ENCODE peak calls at places on chromosomes 3 and 15, in ten cellular contexts. One of them, this sample, is unnamed.

GRCh38 chr3:111846717-111847116 is 12.3 kb upstream of the PHLDB2 start:
- DNase-seq in ecto neural progenitor cell: no peak
- DNase-seq in activated B cell treated with CpG ODN at 0.5 μM for 24 hours: no peak
- DNase-seq in GDM1: no peak
- DNase-seq in IMR-90: peak
- DNase-seq in NCI-H1417: no peak
- DNase-seq in stimulated activated CD4-positive, alpha-beta T cell treated with anti-CD3 and anti-CD28 coated beads, TNF-alpha, amount 100 ng/mL, for 4 hours: no peak
- DNase-seq in CD4-positive, CD25-positive, alpha-beta regulatory T cell: no peak
- DNase-seq in tibial artery: no peak
- DNase-seq in K562: no peak
- DNase-seq in this sample: no peak

GRCh38 chr3:156606729-156607128 is 51.8 kb upstream of the SSR3 start:
- DNase-seq in ecto neural progenitor cell: no peak
- DNase-seq in activated B cell treated with CpG ODN at 0.5 μM for 24 hours: no peak
- DNase-seq in GDM1: no peak
- DNase-seq in IMR-90: no peak
- DNase-seq in NCI-H1417: no peak
- DNase-seq in stimulated activated CD4-positive, alpha-beta T cell treated with anti-CD3 and anti-CD28 coated beads, TNF-alpha, amount 100 ng/mL, for 4 hours: no peak
- DNase-seq in CD4-positive, CD25-positive, alpha-beta regulatory T cell: no peak
- DNase-seq in tibial artery: no peak
- DNase-seq in K562: no peak
- DNase-seq in this sample: no peak

GRCh38 chr15:52960283-52960682 is 170.1 kb upstream of the ONECUT1 start:
- DNase-seq in ecto neural progenitor cell: no peak
- DNase-seq in activated B cell treated with CpG ODN at 0.5 μM for 24 hours: no peak
- DNase-seq in GDM1: no peak
- DNase-seq in IMR-90: no peak
- DNase-seq in NCI-H1417: peak
- DNase-seq in stimulated activated CD4-positive, alpha-beta T cell treated with anti-CD3 and anti-CD28 coated beads, TNF-alpha, amount 100 ng/mL, for 4 hours: no peak
- DNase-seq in CD4-positive, CD25-positive, alpha-beta regulatory T cell: no peak
- DNase-seq in tibial artery: no peak
- DNase-seq in K562: no peak
- DNase-seq in this sample: no peak

GRCh38 chr3:150547045-150547753 is 612 bp downstream of the EIF2A start:
- DNase-seq in ecto neural progenitor cell: no peak
- DNase-seq in activated B cell treated with CpG ODN at 0.5 μM for 24 hours: no peak
- DNase-seq in GDM1: no peak
- DNase-seq in IMR-90: peak
- DNase-seq in NCI-H1417: no peak
- DNase-seq in stimulated activated CD4-positive, alpha-beta T cell treated with anti-CD3 and anti-CD28 coated beads, TNF-alpha, amount 100 ng/mL, for 4 hours: no peak
- DNase-seq in CD4-positive, CD25-positive, alpha-beta regulatory T cell: no peak
- DNase-seq in tibial artery: no peak
- DNase-seq in K562: no peak
- DNase-seq in this sample: no peak

GRCh38 chr3:195032955-195033354 is 238.0 kb downstream of the XXYLT1 start:
- DNase-seq in ecto neural progenitor cell: no peak
- DNase-seq in activated B cell treated with CpG ODN at 0.5 μM for 24 hours: no peak
- DNase-seq in GDM1: no peak
- DNase-seq in IMR-90: no peak
- DNase-seq in NCI-H1417: no peak
- DNase-seq in stimulated activated CD4-positive, alpha-beta T cell treated with anti-CD3 and anti-CD28 coated beads, TNF-alpha, amount 100 ng/mL, for 4 hours: no peak
- DNase-seq in CD4-positive, CD25-positive, alpha-beta regulatory T cell: no peak
- DNase-seq in tibial artery: no peak
- DNase-seq in K562: no peak
- DNase-seq in this sample: no peak

GRCh38 chr3:50205719-50206276 is 727 bp downstream of the SLC38A3 start:
- DNase-seq in ecto neural progenitor cell: peak
- DNase-seq in activated B cell treated with CpG ODN at 0.5 μM for 24 hours: peak
- DNase-seq in GDM1: no peak
- DNase-seq in IMR-90: no peak
- DNase-seq in NCI-H1417: peak
- DNase-seq in stimulated activated CD4-positive, alpha-beta T cell treated with anti-CD3 and anti-CD28 coated beads, TNF-alpha, amount 100 ng/mL, for 4 hours: no peak
- DNase-seq in CD4-positive, CD25-positive, alpha-beta regulatory T cell: no peak
- DNase-seq in tibial artery: no peak
- DNase-seq in K562: peak
- DNase-seq in this sample: peak

GRCh38 chr3:33681667-33682066 is 36.4 kb downstream of the CLASP2 start:
- DNase-seq in ecto neural progenitor cell: no peak
- DNase-seq in activated B cell treated with CpG ODN at 0.5 μM for 24 hours: no peak
- DNase-seq in GDM1: no peak
- DNase-seq in IMR-90: no peak
- DNase-seq in NCI-H1417: no peak
- DNase-seq in stimulated activated CD4-positive, alpha-beta T cell treated with anti-CD3 and anti-CD28 coated beads, TNF-alpha, amount 100 ng/mL, for 4 hours: no peak
- DNase-seq in CD4-positive, CD25-positive, alpha-beta regulatory T cell: no peak
- DNase-seq in tibial artery: no peak
- DNase-seq in K562: no peak
- DNase-seq in this sample: no peak

GRCh38 chr3:195066441-195066841 is 204.5 kb downstream of the XXYLT1 start:
- DNase-seq in ecto neural progenitor cell: no peak
- DNase-seq in activated B cell treated with CpG ODN at 0.5 μM for 24 hours: no peak
- DNase-seq in GDM1: no peak
- DNase-seq in IMR-90: no peak
- DNase-seq in NCI-H1417: no peak
- DNase-seq in stimulated activated CD4-positive, alpha-beta T cell treated with anti-CD3 and anti-CD28 coated beads, TNF-alpha, amount 100 ng/mL, for 4 hours: no peak
- DNase-seq in CD4-positive, CD25-positive, alpha-beta regulatory T cell: no peak
- DNase-seq in tibial artery: no peak
- DNase-seq in K562: no peak
- DNase-seq in this sample: no peak

GRCh38 chr15:55791576-55792400 is 48.8 kb upstream of the PRTG start:
- DNase-seq in ecto neural progenitor cell: no peak
- DNase-seq in activated B cell treated with CpG ODN at 0.5 μM for 24 hours: no peak
- DNase-seq in GDM1: no peak
- DNase-seq in IMR-90: peak
- DNase-seq in NCI-H1417: peak
- DNase-seq in stimulated activated CD4-positive, alpha-beta T cell treated with anti-CD3 and anti-CD28 coated beads, TNF-alpha, amount 100 ng/mL, for 4 hours: no peak
- DNase-seq in CD4-positive, CD25-positive, alpha-beta regulatory T cell: no peak
- DNase-seq in tibial artery: no peak
- DNase-seq in K562: no peak
- DNase-seq in this sample: no peak

GRCh38 chr3:108329087-108329486 is 32.7 kb downstream of the HHLA2 start:
- DNase-seq in ecto neural progenitor cell: no peak
- DNase-seq in activated B cell treated with CpG ODN at 0.5 μM for 24 hours: no peak
- DNase-seq in GDM1: no peak
- DNase-seq in IMR-90: no peak
- DNase-seq in NCI-H1417: no peak
- DNase-seq in stimulated activated CD4-positive, alpha-beta T cell treated with anti-CD3 and anti-CD28 coated beads, TNF-alpha, amount 100 ng/mL, for 4 hours: no peak
- DNase-seq in CD4-positive, CD25-positive, alpha-beta regulatory T cell: no peak
- DNase-seq in tibial artery: no peak
- DNase-seq in K562: no peak
- DNase-seq in this sample: no peak

GRCh38 chr3:100042144-100042543 is 72.2 kb downstream of the FILIP1L start:
- DNase-seq in ecto neural progenitor cell: no peak
- DNase-seq in activated B cell treated with CpG ODN at 0.5 μM for 24 hours: no peak
- DNase-seq in GDM1: no peak
- DNase-seq in IMR-90: peak
- DNase-seq in NCI-H1417: no peak
- DNase-seq in stimulated activated CD4-positive, alpha-beta T cell treated with anti-CD3 and anti-CD28 coated beads, TNF-alpha, amount 100 ng/mL, for 4 hours: no peak
- DNase-seq in CD4-positive, CD25-positive, alpha-beta regulatory T cell: no peak
- DNase-seq in tibial artery: no peak
- DNase-seq in K562: no peak
- DNase-seq in this sample: no peak

GRCh38 chr3:170599083-170599482 is 13.2 kb upstream of the SLC7A14 start:
- DNase-seq in ecto neural progenitor cell: no peak
- DNase-seq in activated B cell treated with CpG ODN at 0.5 μM for 24 hours: no peak
- DNase-seq in GDM1: no peak
- DNase-seq in IMR-90: no peak
- DNase-seq in NCI-H1417: no peak
- DNase-seq in stimulated activated CD4-positive, alpha-beta T cell treated with anti-CD3 and anti-CD28 coated beads, TNF-alpha, amount 100 ng/mL, for 4 hours: no peak
- DNase-seq in CD4-positive, CD25-positive, alpha-beta regulatory T cell: no peak
- DNase-seq in tibial artery: no peak
- DNase-seq in K562: no peak
- DNase-seq in this sample: no peak

GRCh38 chr3:71629289-71630252 is 46.0 kb upstream of the FOXP1 start:
- DNase-seq in ecto neural progenitor cell: no peak
- DNase-seq in activated B cell treated with CpG ODN at 0.5 μM for 24 hours: no peak
- DNase-seq in GDM1: no peak
- DNase-seq in IMR-90: peak
- DNase-seq in NCI-H1417: no peak
- DNase-seq in stimulated activated CD4-positive, alpha-beta T cell treated with anti-CD3 and anti-CD28 coated beads, TNF-alpha, amount 100 ng/mL, for 4 hours: no peak
- DNase-seq in CD4-positive, CD25-positive, alpha-beta regulatory T cell: no peak
- DNase-seq in tibial artery: peak
- DNase-seq in K562: no peak
- DNase-seq in this sample: no peak

GRCh38 chr3:117892991-117893390 is 1141.7 kb downstream of the IGSF11 start:
- DNase-seq in ecto neural progenitor cell: no peak
- DNase-seq in activated B cell treated with CpG ODN at 0.5 μM for 24 hours: no peak
- DNase-seq in GDM1: no peak
- DNase-seq in IMR-90: no peak
- DNase-seq in NCI-H1417: no peak
- DNase-seq in stimulated activated CD4-positive, alpha-beta T cell treated with anti-CD3 and anti-CD28 coated beads, TNF-alpha, amount 100 ng/mL, for 4 hours: no peak
- DNase-seq in CD4-positive, CD25-positive, alpha-beta regulatory T cell: no peak
- DNase-seq in tibial artery: no peak
- DNase-seq in K562: no peak
- DNase-seq in this sample: no peak

GRCh38 chr15:48393650-48394049 is 62.4 kb downstream of the DUT start:
- DNase-seq in ecto neural progenitor cell: no peak
- DNase-seq in activated B cell treated with CpG ODN at 0.5 μM for 24 hours: no peak
- DNase-seq in GDM1: no peak
- DNase-seq in IMR-90: peak
- DNase-seq in NCI-H1417: no peak
- DNase-seq in stimulated activated CD4-positive, alpha-beta T cell treated with anti-CD3 and anti-CD28 coated beads, TNF-alpha, amount 100 ng/mL, for 4 hours: no peak
- DNase-seq in CD4-positive, CD25-positive, alpha-beta regulatory T cell: no peak
- DNase-seq in tibial artery: peak
- DNase-seq in K562: no peak
- DNase-seq in this sample: no peak

GRCh38 chr15:83066034-83066760 is 855 bp downstream of the BTBD1 start:
- DNase-seq in ecto neural progenitor cell: no peak
- DNase-seq in activated B cell treated with CpG ODN at 0.5 μM for 24 hours: no peak
- DNase-seq in GDM1: no peak
- DNase-seq in IMR-90: no peak
- DNase-seq in NCI-H1417: no peak
- DNase-seq in stimulated activated CD4-positive, alpha-beta T cell treated with anti-CD3 and anti-CD28 coated beads, TNF-alpha, amount 100 ng/mL, for 4 hours: no peak
- DNase-seq in CD4-positive, CD25-positive, alpha-beta regulatory T cell: no peak
- DNase-seq in tibial artery: no peak
- DNase-seq in K562: no peak
- DNase-seq in this sample: no peak

GRCh38 chr15:91291673-91292072 is 191.6 kb downstream of the SV2B start:
- DNase-seq in ecto neural progenitor cell: no peak
- DNase-seq in activated B cell treated with CpG ODN at 0.5 μM for 24 hours: no peak
- DNase-seq in GDM1: no peak
- DNase-seq in IMR-90: peak
- DNase-seq in NCI-H1417: no peak
- DNase-seq in stimulated activated CD4-positive, alpha-beta T cell treated with anti-CD3 and anti-CD28 coated beads, TNF-alpha, amount 100 ng/mL, for 4 hours: no peak
- DNase-seq in CD4-positive, CD25-positive, alpha-beta regulatory T cell: no peak
- DNase-seq in tibial artery: no peak
- DNase-seq in K562: peak
- DNase-seq in this sample: no peak

GRCh38 chr3:182597621-182598041 is 195.7 kb upstream of the ATP11B start:
- DNase-seq in ecto neural progenitor cell: no peak
- DNase-seq in activated B cell treated with CpG ODN at 0.5 μM for 24 hours: no peak
- DNase-seq in GDM1: no peak
- DNase-seq in IMR-90: no peak
- DNase-seq in NCI-H1417: no peak
- DNase-seq in stimulated activated CD4-positive, alpha-beta T cell treated with anti-CD3 and anti-CD28 coated beads, TNF-alpha, amount 100 ng/mL, for 4 hours: no peak
- DNase-seq in CD4-positive, CD25-positive, alpha-beta regulatory T cell: no peak
- DNase-seq in tibial artery: no peak
- DNase-seq in K562: no peak
- DNase-seq in this sample: no peak

GRCh38 chr3:48997714-48998637 is 7.9 kb downstream of the P4HTM start:
- DNase-seq in ecto neural progenitor cell: peak
- DNase-seq in activated B cell treated with CpG ODN at 0.5 μM for 24 hours: no peak
- DNase-seq in GDM1: no peak
- DNase-seq in IMR-90: no peak
- DNase-seq in NCI-H1417: peak
- DNase-seq in stimulated activated CD4-positive, alpha-beta T cell treated with anti-CD3 and anti-CD28 coated beads, TNF-alpha, amount 100 ng/mL, for 4 hours: no peak
- DNase-seq in CD4-positive, CD25-positive, alpha-beta regulatory T cell: no peak
- DNase-seq in tibial artery: no peak
- DNase-seq in K562: no peak
- DNase-seq in this sample: peak

GRCh38 chr15:67601008-67601620 is 58.6 kb downstream of the MAP2K5 start:
- DNase-seq in ecto neural progenitor cell: no peak
- DNase-seq in activated B cell treated with CpG ODN at 0.5 μM for 24 hours: no peak
- DNase-seq in GDM1: no peak
- DNase-seq in IMR-90: peak
- DNase-seq in NCI-H1417: no peak
- DNase-seq in stimulated activated CD4-positive, alpha-beta T cell treated with anti-CD3 and anti-CD28 coated beads, TNF-alpha, amount 100 ng/mL, for 4 hours: no peak
- DNase-seq in CD4-positive, CD25-positive, alpha-beta regulatory T cell: no peak
- DNase-seq in tibial artery: no peak
- DNase-seq in K562: no peak
- DNase-seq in this sample: no peak

GRCh38 chr3:101216710-101217457 is 103.5 kb downstream of the IMPG2 start:
- DNase-seq in ecto neural progenitor cell: no peak
- DNase-seq in activated B cell treated with CpG ODN at 0.5 μM for 24 hours: no peak
- DNase-seq in GDM1: no peak
- DNase-seq in IMR-90: peak
- DNase-seq in NCI-H1417: no peak
- DNase-seq in stimulated activated CD4-positive, alpha-beta T cell treated with anti-CD3 and anti-CD28 coated beads, TNF-alpha, amount 100 ng/mL, for 4 hours: no peak
- DNase-seq in CD4-positive, CD25-positive, alpha-beta regulatory T cell: no peak
- DNase-seq in tibial artery: peak
- DNase-seq in K562: no peak
- DNase-seq in this sample: no peak

GRCh38 chr3:1195922-1196321 is 103.1 kb downstream of the CNTN6 start:
- DNase-seq in ecto neural progenitor cell: no peak
- DNase-seq in activated B cell treated with CpG ODN at 0.5 μM for 24 hours: no peak
- DNase-seq in GDM1: no peak
- DNase-seq in IMR-90: peak
- DNase-seq in NCI-H1417: no peak
- DNase-seq in stimulated activated CD4-positive, alpha-beta T cell treated with anti-CD3 and anti-CD28 coated beads, TNF-alpha, amount 100 ng/mL, for 4 hours: no peak
- DNase-seq in CD4-positive, CD25-positive, alpha-beta regulatory T cell: no peak
- DNase-seq in tibial artery: no peak
- DNase-seq in K562: no peak
- DNase-seq in this sample: no peak

GRCh38 chr3:42517143-42517542 is 14.7 kb downstream of the VIPR1 start:
- DNase-seq in ecto neural progenitor cell: no peak
- DNase-seq in activated B cell treated with CpG ODN at 0.5 μM for 24 hours: no peak
- DNase-seq in GDM1: no peak
- DNase-seq in IMR-90: no peak
- DNase-seq in NCI-H1417: no peak
- DNase-seq in stimulated activated CD4-positive, alpha-beta T cell treated with anti-CD3 and anti-CD28 coated beads, TNF-alpha, amount 100 ng/mL, for 4 hours: no peak
- DNase-seq in CD4-positive, CD25-positive, alpha-beta regulatory T cell: no peak
- DNase-seq in tibial artery: no peak
- DNase-seq in K562: no peak
- DNase-seq in this sample: no peak

GRCh38 chr3:100069472-100069871 is 44.8 kb downstream of the FILIP1L start:
- DNase-seq in ecto neural progenitor cell: no peak
- DNase-seq in activated B cell treated with CpG ODN at 0.5 μM for 24 hours: no peak
- DNase-seq in GDM1: no peak
- DNase-seq in IMR-90: no peak
- DNase-seq in NCI-H1417: no peak
- DNase-seq in stimulated activated CD4-positive, alpha-beta T cell treated with anti-CD3 and anti-CD28 coated beads, TNF-alpha, amount 100 ng/mL, for 4 hours: no peak
- DNase-seq in CD4-positive, CD25-positive, alpha-beta regulatory T cell: no peak
- DNase-seq in tibial artery: no peak
- DNase-seq in K562: no peak
- DNase-seq in this sample: no peak

GRCh38 chr15:100355342-100355741 is 13.6 kb upstream of the ADAMTS17 start:
- DNase-seq in ecto neural progenitor cell: no peak
- DNase-seq in activated B cell treated with CpG ODN at 0.5 μM for 24 hours: no peak
- DNase-seq in GDM1: no peak
- DNase-seq in IMR-90: no peak
- DNase-seq in NCI-H1417: peak
- DNase-seq in stimulated activated CD4-positive, alpha-beta T cell treated with anti-CD3 and anti-CD28 coated beads, TNF-alpha, amount 100 ng/mL, for 4 hours: no peak
- DNase-seq in CD4-positive, CD25-positive, alpha-beta regulatory T cell: no peak
- DNase-seq in tibial artery: no peak
- DNase-seq in K562: no peak
- DNase-seq in this sample: no peak

GRCh38 chr15:93152264-93152884 is 63.4 kb upstream of the RGMA start:
- DNase-seq in ecto neural progenitor cell: no peak
- DNase-seq in activated B cell treated with CpG ODN at 0.5 μM for 24 hours: no peak
- DNase-seq in GDM1: peak
- DNase-seq in IMR-90: no peak
- DNase-seq in NCI-H1417: no peak
- DNase-seq in stimulated activated CD4-positive, alpha-beta T cell treated with anti-CD3 and anti-CD28 coated beads, TNF-alpha, amount 100 ng/mL, for 4 hours: no peak
- DNase-seq in CD4-positive, CD25-positive, alpha-beta regulatory T cell: no peak
- DNase-seq in tibial artery: no peak
- DNase-seq in K562: no peak
- DNase-seq in this sample: no peak

GRCh38 chr15:47756872-47757271 is 39.6 kb downstream of the SEMA6D start:
- DNase-seq in ecto neural progenitor cell: no peak
- DNase-seq in activated B cell treated with CpG ODN at 0.5 μM for 24 hours: no peak
- DNase-seq in GDM1: no peak
- DNase-seq in IMR-90: peak
- DNase-seq in NCI-H1417: no peak
- DNase-seq in stimulated activated CD4-positive, alpha-beta T cell treated with anti-CD3 and anti-CD28 coated beads, TNF-alpha, amount 100 ng/mL, for 4 hours: no peak
- DNase-seq in CD4-positive, CD25-positive, alpha-beta regulatory T cell: no peak
- DNase-seq in tibial artery: no peak
- DNase-seq in K562: no peak
- DNase-seq in this sample: no peak

GRCh38 chr15:101615986-101616848 is 36.0 kb downstream of the TM2D3 start:
- DNase-seq in ecto neural progenitor cell: peak
- DNase-seq in activated B cell treated with CpG ODN at 0.5 μM for 24 hours: no peak
- DNase-seq in GDM1: no peak
- DNase-seq in IMR-90: peak
- DNase-seq in NCI-H1417: peak
- DNase-seq in stimulated activated CD4-positive, alpha-beta T cell treated with anti-CD3 and anti-CD28 coated beads, TNF-alpha, amount 100 ng/mL, for 4 hours: no peak
- DNase-seq in CD4-positive, CD25-positive, alpha-beta regulatory T cell: no peak
- DNase-seq in tibial artery: no peak
- DNase-seq in K562: peak
- DNase-seq in this sample: peak

This sample was measured in NCI-H1105.